ENCODE peak calls at places on chromosomes 1 and 21, in four cellular contexts. One of them, this sample, is unnamed.

GRCh38 chr1:241063281-241063680 is 293.7 kb downstream of the RGS7 start:
- DNase-seq in neural crest cell: no peak
- DNase-seq in kidney epithelial cell: no peak
- DNase-seq in fibroblast of lung: no peak
- DNase-seq in this sample: no peak

GRCh38 chr1:111471012-111471411 is 2.8 kb upstream of the C1orf162 start:
- DNase-seq in kidney epithelial cell: no peak
- DNase-seq in fibroblast of lung: no peak
- DNase-seq in neural crest cell: no peak
- DNase-seq in this sample: no peak

GRCh38 chr1:7561331-7561921 is 209.7 kb upstream of the VAMP3 start:
- DNase-seq in fibroblast of lung: no peak
- DNase-seq in kidney epithelial cell: no peak
- DNase-seq in neural crest cell: peak
- DNase-seq in this sample: no peak

GRCh38 chr1:111948209-111949131 is 41.0 kb downstream of the KCND3 start:
- DNase-seq in kidney epithelial cell: no peak
- DNase-seq in neural crest cell: no peak
- DNase-seq in fibroblast of lung: peak
- DNase-seq in this sample: peak

GRCh38 chr1:25033828-25034451 is 103.9 kb upstream of the RUNX3 start:
- DNase-seq in fibroblast of lung: no peak
- DNase-seq in neural crest cell: no peak
- DNase-seq in kidney epithelial cell: no peak
- DNase-seq in this sample: no peak

GRCh38 chr1:52929019-52929418 is 1.9 kb downstream of the SCP2 start:
- DNase-seq in fibroblast of lung: no peak
- DNase-seq in neural crest cell: no peak
- DNase-seq in kidney epithelial cell: no peak
- DNase-seq in this sample: no peak

GRCh38 chr1:201554789-201555592 is 16.1 kb downstream of the NAV1 start:
- DNase-seq in fibroblast of lung: no peak
- DNase-seq in kidney epithelial cell: no peak
- DNase-seq in neural crest cell: no peak
- DNase-seq in this sample: no peak

GRCh38 chr1:8394456-8395321 is 76.8 kb downstream of the SLC45A1 start:
- DNase-seq in neural crest cell: no peak
- DNase-seq in fibroblast of lung: peak
- DNase-seq in kidney epithelial cell: no peak
- DNase-seq in this sample: no peak

GRCh38 chr1:182339684-182340083 is 51.9 kb downstream of the GLUL start:
- DNase-seq in kidney epithelial cell: no peak
- DNase-seq in fibroblast of lung: no peak
- DNase-seq in neural crest cell: no peak
- DNase-seq in this sample: no peak

GRCh38 chr1:2199042-2199810 is 4.7 kb upstream of the FAAP20 start:
- DNase-seq in kidney epithelial cell: no peak
- DNase-seq in neural crest cell: peak
- DNase-seq in fibroblast of lung: peak
- DNase-seq in this sample: no peak

GRCh38 chr1:28341591-28341990 is 12.8 kb downstream of the MED18 start:
- DNase-seq in kidney epithelial cell: no peak
- DNase-seq in fibroblast of lung: peak
- DNase-seq in neural crest cell: no peak
- DNase-seq in this sample: no peak

GRCh38 chr1:146036241-146036989 is 14.9 kb upstream of the HJV start:
- DNase-seq in neural crest cell: no peak
- DNase-seq in fibroblast of lung: peak
- DNase-seq in kidney epithelial cell: no peak
- DNase-seq in this sample: no peak

GRCh38 chr1:119779869-119780356 is 11.2 kb upstream of the HMGCS2 start:
- DNase-seq in fibroblast of lung: no peak
- DNase-seq in neural crest cell: no peak
- DNase-seq in kidney epithelial cell: no peak
- DNase-seq in this sample: no peak

GRCh38 chr1:76053021-76053420 is 21.5 kb upstream of the ST6GALNAC3 start:
- DNase-seq in fibroblast of lung: peak
- DNase-seq in neural crest cell: no peak
- DNase-seq in kidney epithelial cell: no peak
- DNase-seq in this sample: no peak

GRCh38 chr1:232456720-232457119 is 173.2 kb downstream of the SIPA1L2 start:
- DNase-seq in fibroblast of lung: no peak
- DNase-seq in kidney epithelial cell: no peak
- DNase-seq in neural crest cell: no peak
- DNase-seq in this sample: no peak

GRCh38 chr1:47805826-47806450 is 191.2 kb downstream of the TRABD2B start:
- DNase-seq in fibroblast of lung: no peak
- DNase-seq in neural crest cell: no peak
- DNase-seq in kidney epithelial cell: no peak
- DNase-seq in this sample: no peak

GRCh38 chr1:59355361-59355760 is 58.5 kb downstream of the FGGY start:
- DNase-seq in kidney epithelial cell: no peak
- DNase-seq in neural crest cell: no peak
- DNase-seq in fibroblast of lung: no peak
- DNase-seq in this sample: no peak

GRCh38 chr1:54538538-54538937 is 9.5 kb upstream of the ACOT11 start:
- DNase-seq in kidney epithelial cell: no peak
- DNase-seq in fibroblast of lung: no peak
- DNase-seq in neural crest cell: no peak
- DNase-seq in this sample: no peak

GRCh38 chr1:97943354-97943753 is 22.5 kb upstream of the DPYD start:
- DNase-seq in neural crest cell: no peak
- DNase-seq in fibroblast of lung: peak
- DNase-seq in kidney epithelial cell: no peak
- DNase-seq in this sample: no peak

GRCh38 chr1:96660051-96660450 is 61.5 kb upstream of the PTBP2 start:
- DNase-seq in kidney epithelial cell: no peak
- DNase-seq in fibroblast of lung: peak
- DNase-seq in neural crest cell: no peak
- DNase-seq in this sample: no peak

GRCh38 chr1:73401666-73402065 is 796.3 kb downstream of the LRRIQ3 start:
- DNase-seq in neural crest cell: no peak
- DNase-seq in kidney epithelial cell: no peak
- DNase-seq in fibroblast of lung: no peak
- DNase-seq in this sample: no peak

GRCh38 chr21:31514598-31514997 is 144.9 kb upstream of the SOD1 start:
- DNase-seq in fibroblast of lung: peak
- DNase-seq in kidney epithelial cell: no peak
- DNase-seq in neural crest cell: peak
- DNase-seq in this sample: peak

GRCh38 chr1:212062832-212063438 is 27.4 kb downstream of the DTL start:
- DNase-seq in kidney epithelial cell: peak
- DNase-seq in neural crest cell: no peak
- DNase-seq in fibroblast of lung: peak
- DNase-seq in this sample: no peak

GRCh38 chr1:175191654-175192053 is 922 bp downstream of the KIAA0040 start:
- DNase-seq in fibroblast of lung: no peak
- DNase-seq in neural crest cell: no peak
- DNase-seq in kidney epithelial cell: no peak
- DNase-seq in this sample: no peak

GRCh38 chr1:224274970-224275626 is 54.9 kb downstream of the NVL start:
- DNase-seq in neural crest cell: no peak
- DNase-seq in fibroblast of lung: no peak
- DNase-seq in kidney epithelial cell: no peak
- DNase-seq in this sample: no peak

GRCh38 chr1:35505911-35506798 is 51.0 kb downstream of the KIAA0319L start:
- DNase-seq in neural crest cell: no peak
- DNase-seq in fibroblast of lung: peak
- DNase-seq in kidney epithelial cell: peak
- DNase-seq in this sample: no peak

GRCh38 chr1:186997877-186998276 is 169.1 kb downstream of the PLA2G4A start:
- DNase-seq in fibroblast of lung: no peak
- DNase-seq in kidney epithelial cell: no peak
- DNase-seq in neural crest cell: no peak
- DNase-seq in this sample: no peak

GRCh38 chr1:3593745-3594144 is 17.6 kb downstream of the MEGF6 start:
- DNase-seq in fibroblast of lung: no peak
- DNase-seq in kidney epithelial cell: no peak
- DNase-seq in neural crest cell: no peak
- DNase-seq in this sample: no peak

GRCh38 chr1:214271174-214271858 is 9.6 kb upstream of the SMYD2 start:
- DNase-seq in kidney epithelial cell: no peak
- DNase-seq in neural crest cell: no peak
- DNase-seq in fibroblast of lung: no peak
- DNase-seq in this sample: no peak
- TF ChIP-seq CTCF in kidney epithelial cell: no peak
- TF ChIP-seq CTCF in neural crest cell: no peak
- TF ChIP-seq CTCF in fibroblast of lung: no peak
- TF ChIP-seq CTCF in this sample: no peak

DNA sequence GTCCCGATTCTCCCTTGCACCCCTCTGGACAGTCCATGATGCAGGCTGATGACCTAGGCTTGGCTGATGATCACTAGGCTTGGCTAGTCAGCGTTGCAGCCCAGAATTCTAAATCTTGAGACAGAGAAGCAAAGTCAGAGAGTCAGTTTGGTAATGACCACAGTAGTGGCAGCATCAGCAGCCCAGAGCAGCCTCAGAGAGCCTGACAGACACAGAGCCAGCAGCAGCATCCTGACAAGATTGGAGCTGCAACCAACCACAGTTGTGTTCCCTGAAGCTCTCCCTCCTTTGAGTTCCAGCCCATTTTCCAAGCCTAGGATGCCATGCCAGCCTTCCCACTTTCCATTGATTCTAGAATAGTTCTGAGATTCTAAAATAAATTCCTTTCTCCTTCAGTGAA is 16.8 kb upstream of the ITLN1 start:
- DNase-seq in fibroblast of lung: no peak
- DNase-seq in kidney epithelial cell: no peak
- DNase-seq in neural crest cell: no peak
- DNase-seq in this sample: no peak
- TF ChIP-seq CTCF in fibroblast of lung: no peak
- TF ChIP-seq CTCF in kidney epithelial cell: no peak
- TF ChIP-seq CTCF in neural crest cell: no peak
- TF ChIP-seq CTCF in this sample: no peak

DNA sequence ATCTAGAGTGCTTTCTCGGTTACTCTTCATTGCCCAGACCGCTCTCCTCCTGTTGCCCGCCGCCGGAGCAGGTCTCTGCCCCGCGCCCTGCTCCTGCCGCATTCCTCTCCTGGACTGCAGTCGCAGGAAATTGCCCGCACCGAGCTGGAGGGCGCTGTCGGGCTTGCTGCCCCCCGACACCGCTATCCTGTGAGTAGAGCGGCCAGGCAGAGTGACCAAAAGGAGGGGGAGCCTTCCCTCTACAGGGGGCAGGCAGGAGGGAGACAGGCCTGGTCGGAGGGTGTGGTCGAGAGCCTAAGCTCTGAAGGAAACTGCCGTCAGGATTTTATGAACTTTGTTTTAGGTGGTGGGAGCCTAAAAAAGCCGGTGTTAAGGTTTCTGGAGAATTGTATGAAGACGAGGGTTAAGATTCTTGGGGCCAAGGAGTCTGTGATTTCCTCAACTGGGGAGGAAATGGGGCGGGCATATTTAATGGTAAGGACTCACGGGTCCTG is 506 bp downstream of the LRIG2 start:
- DNase-seq in neural crest cell: no peak
- DNase-seq in kidney epithelial cell: peak
- DNase-seq in fibroblast of lung: peak
- DNase-seq in this sample: no peak
- TF ChIP-seq CTCF in neural crest cell: peak
- TF ChIP-seq CTCF in kidney epithelial cell: peak
- TF ChIP-seq CTCF in fibroblast of lung: peak
- TF ChIP-seq CTCF in this sample: no peak

DNA sequence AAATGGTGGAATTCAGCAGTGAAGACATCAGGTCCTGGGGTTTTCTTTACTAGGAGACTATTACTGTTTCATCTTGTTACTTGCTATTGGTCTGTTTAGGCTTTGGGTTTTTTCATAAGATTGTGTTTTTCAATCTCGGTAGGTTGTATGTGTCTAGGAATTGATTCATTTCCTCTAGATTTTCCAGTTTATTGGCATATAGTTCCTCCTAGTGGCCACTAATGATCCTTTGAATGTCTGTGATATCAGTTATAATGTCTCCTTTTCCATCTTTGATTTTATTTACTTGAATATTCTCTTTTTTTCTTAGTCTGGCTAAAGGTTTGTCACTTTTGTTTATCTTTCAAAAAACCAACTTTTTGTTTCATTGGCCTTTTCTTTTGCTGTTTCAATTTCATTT is 233.0 kb downstream of the RWDD3 start:
- DNase-seq in neural crest cell: no peak
- DNase-seq in kidney epithelial cell: no peak
- DNase-seq in fibroblast of lung: no peak
- DNase-seq in this sample: no peak
- TF ChIP-seq CTCF in neural crest cell: peak
- TF ChIP-seq CTCF in kidney epithelial cell: no peak
- TF ChIP-seq CTCF in fibroblast of lung: no peak
- TF ChIP-seq CTCF in this sample: peak

DNA sequence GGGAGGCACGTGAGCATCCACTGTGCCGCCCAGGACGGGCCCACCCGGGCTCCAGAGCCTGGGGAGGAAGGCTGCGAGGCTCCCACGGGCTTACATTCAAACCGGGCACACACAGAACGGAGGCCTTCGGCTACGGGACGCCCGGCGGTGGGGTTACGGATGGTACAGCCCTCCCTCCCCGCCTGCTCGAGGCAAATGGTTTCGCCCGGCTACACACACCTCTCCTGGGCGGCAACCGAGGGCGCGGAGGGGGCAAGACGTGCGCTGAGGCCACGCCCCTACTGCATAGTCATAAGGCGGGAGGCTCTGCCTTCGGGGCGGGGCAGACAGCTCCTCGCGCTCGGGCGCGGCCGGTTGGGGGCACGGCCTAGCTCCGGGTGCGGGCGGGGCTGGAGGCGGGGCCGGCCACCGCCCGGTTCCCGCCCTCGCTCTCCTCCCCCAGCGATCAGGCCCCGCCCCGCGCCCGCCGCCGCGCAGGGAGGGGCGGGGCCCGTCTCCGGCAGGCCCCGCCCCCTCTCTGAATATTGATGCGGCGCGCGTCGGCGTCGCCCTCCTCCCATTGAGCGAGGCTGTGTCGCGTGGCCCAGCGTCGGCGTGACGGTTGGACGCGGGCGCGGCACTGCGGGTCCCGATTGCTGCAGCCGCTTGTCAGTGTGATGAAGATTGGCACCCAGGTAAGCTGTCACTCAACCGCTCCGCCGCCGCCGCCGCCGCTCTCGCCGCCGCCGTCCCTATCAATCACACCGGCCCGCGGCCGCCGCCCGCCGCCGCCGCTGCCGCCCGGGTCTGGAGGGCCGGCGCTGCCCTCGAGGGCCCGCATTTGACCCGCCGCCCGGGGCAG is at the start of gene PKNOX1:
- DNase-seq in fibroblast of lung: peak
- DNase-seq in kidney epithelial cell: peak
- DNase-seq in neural crest cell: peak
- DNase-seq in this sample: peak
- TF ChIP-seq CTCF in fibroblast of lung: no peak
- TF ChIP-seq CTCF in kidney epithelial cell: no peak
- TF ChIP-seq CTCF in neural crest cell: peak
- TF ChIP-seq CTCF in this sample: no peak

GRCh38 chr1:197224160-197224559 is 43.9 kb upstream of the CRB1 start:
- DNase-seq in kidney epithelial cell: no peak
- DNase-seq in neural crest cell: no peak
- DNase-seq in fibroblast of lung: no peak
- DNase-seq in this sample: no peak
- TF ChIP-seq CTCF in kidney epithelial cell: peak
- TF ChIP-seq CTCF in neural crest cell: peak
- TF ChIP-seq CTCF in fibroblast of lung: peak
- TF ChIP-seq CTCF in this sample: peak

This sample was measured in dorsolateral prefrontal cortex.